ENCODE peak calls at places on chromosomes 12 and 14, in seven cellular contexts. D is astrocyte of the spinal cord, W is pancreas, T is lower lobe of right lung, H is AG04449, I is fibroblast of lung, P is A673. X is an unnamed sample.

GRCh38 chr12:113818833-113819232 is 147.3 kb downstream of the RBM19 start:
- DNase-seq in D (no peak), T (no peak), I (no peak), P (peak), W (no peak), H (no peak), X (peak)

GRCh38 chr12:94149781-94150482 is 1.6 kb downstream of the PLXNC1 start:
- DNase-seq in T (peak), P (no peak), W (no peak), H (no peak), D (no peak), I (peak), X (no peak)

GRCh38 chr12:93368766-93369165 is 9.0 kb upstream of the NUDT4 start:
- DNase-seq in I (no peak), H (no peak), P (no peak), D (no peak), T (no peak), W (no peak), X (no peak)

GRCh38 chr12:102372112-102372511 is 108.3 kb downstream of the IGF1 start:
- DNase-seq in D (no peak), T (no peak), W (no peak), I (peak), H (no peak), P (no peak), X (peak)

GRCh38 chr12:53170876-53171724 is 9.4 kb upstream of the ZNF740 start:
- DNase-seq in W (peak), P (no peak), H (no peak), T (no peak), D (no peak), I (no peak), X (no peak)

GRCh38 chr12:104218935-104219334 is 3.4 kb downstream of the TXNRD1 start:
- DNase-seq in T (no peak), W (no peak), P (no peak), H (no peak), D (peak), I (peak), X (peak)

GRCh38 chr12:57839996-57840395 is 6.5 kb downstream of the CTDSP2 start:
- DNase-seq in P (no peak), D (no peak), W (no peak), H (no peak), T (no peak), I (no peak), X (no peak)

GRCh38 chr12:26062566-26062965 is 62.3 kb downstream of the BHLHE41 start:
- DNase-seq in P (peak), T (no peak), D (peak), W (no peak), H (no peak), I (peak), X (peak)

GRCh38 chr12:2264622-2265306 is 212.0 kb downstream of the CACNA1C start:
- DNase-seq in T (no peak), H (peak), I (peak), W (no peak), P (no peak), D (peak), X (peak)

GRCh38 chr14:67942311-67942710 is 122.7 kb downstream of the RAD51B start:
- DNase-seq in I (peak), D (no peak), P (no peak), T (no peak), H (no peak), W (no peak), X (peak)

GRCh38 chr12:3405821-3406220 is 85.2 kb upstream of the PRMT8 start:
- DNase-seq in W (no peak), I (no peak), P (no peak), D (no peak), T (no peak), H (no peak), X (no peak)

GRCh38 chr12:80936642-80937390 is 918 bp downstream of the LIN7A start:
- DNase-seq in W (peak), I (peak), D (peak), P (peak), T (peak), H (no peak), X (peak)

GRCh38 chr14:73369433-73369832 is 88.9 kb downstream of the NUMB start:
- DNase-seq in H (no peak), T (no peak), D (no peak), P (no peak), W (no peak), I (no peak), X (no peak)

GRCh38 chr14:81384900-81385299 is 15.2 kb downstream of the STON2 start:
- DNase-seq in W (no peak), D (peak), T (no peak), I (peak), P (peak), H (no peak), X (peak)

GRCh38 chr14:65332141-65332871 is 80.2 kb upstream of the FUT8 start:
- DNase-seq in P (no peak), I (no peak), W (no peak), D (no peak), T (no peak), H (no peak), X (no peak)

GRCh38 chr12:73817161-73817560 is 720.5 kb upstream of the ATXN7L3B start:
- DNase-seq in P (no peak), H (no peak), T (no peak), W (no peak), I (no peak), D (no peak), X (no peak)

GRCh38 chr14:41993687-41994086 is 387.0 kb downstream of the LRFN5 start:
- DNase-seq in W (no peak), D (no peak), T (no peak), I (no peak), H (no peak), P (no peak), X (no peak)

GRCh38 chr14:99595034-99595433 is 9.0 kb downstream of the CCDC85C start:
- DNase-seq in D (no peak), P (no peak), T (no peak), W (no peak), I (no peak), H (no peak), X (no peak)

DNA sequence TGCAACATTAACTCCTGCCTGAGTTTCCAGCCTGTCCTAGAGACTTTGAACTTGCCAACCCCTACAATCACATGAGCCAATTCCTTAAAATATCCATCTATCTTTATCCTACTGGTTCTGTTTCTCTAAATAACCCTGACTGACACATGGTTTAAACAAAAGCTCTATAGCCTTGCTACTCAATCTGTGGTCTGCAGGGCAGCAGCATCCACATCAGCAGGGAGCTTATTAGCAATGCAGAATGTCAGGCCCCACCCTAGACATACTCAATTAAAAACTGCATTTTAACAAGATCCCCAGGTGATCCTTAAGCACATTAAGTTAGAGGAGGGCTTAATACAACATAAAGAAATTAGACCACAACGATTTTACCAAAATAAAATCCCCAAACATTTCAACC is 108.3 kb upstream of the CPSF6 start:
- DNase-seq in H (no peak), D (no peak), T (no peak), W (no peak), I (no peak), P (no peak), X (no peak)
- H3K4me3 ChIP-seq in H (no peak), D (no peak), T (no peak), W (no peak), I (no peak), P (no peak), X (no peak)

GRCh38 chr14:103630364-103631108 is 1.5 kb downstream of the KLC1 start:
- DNase-seq in D (peak), H (no peak), P (no peak), W (no peak), I (no peak), T (no peak), X (peak)

GRCh38 chr14:103629503-103630121 is 601 bp downstream of the KLC1 start:
- DNase-seq in I (no peak), T (peak), P (peak), W (peak), D (no peak), H (no peak), X (peak)

GRCh38 chr14:103628221-103628683 is 759 bp upstream of the KLC1 start:
- DNase-seq in D (peak), P (no peak), W (peak), T (peak), I (peak), H (no peak), X (peak)

GRCh38 chr14:103627073-103628025 is 1.7 kb upstream of the KLC1 start:
- DNase-seq in W (no peak), H (no peak), I (no peak), P (no peak), D (no peak), T (no peak), X (no peak)

GRCh38 chr14:103628684-103629502 is at the start of gene KLC1:
- DNase-seq in I (peak), P (peak), H (no peak), T (peak), D (peak), W (peak), X (peak)
- TF ChIP-seq CTCF in I (no peak), P (no peak), H (peak), T (no peak), D (no peak), W (no peak), X (no peak)

DNA sequence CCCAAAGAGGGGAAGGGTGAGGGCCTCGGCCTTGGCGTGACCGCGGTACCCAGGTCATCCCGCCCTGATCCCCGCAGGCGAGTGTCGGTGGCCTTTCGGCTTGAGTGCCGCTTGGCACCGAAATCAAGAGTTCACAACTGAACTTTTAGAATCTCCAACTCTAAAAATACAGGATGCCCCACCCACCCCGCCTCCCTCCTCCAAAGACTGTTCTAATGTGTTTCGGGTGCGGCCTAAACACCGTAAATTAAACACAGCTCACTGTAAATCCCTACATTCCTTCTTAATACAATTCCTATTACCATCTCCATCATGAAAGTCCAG is 11.4 kb downstream of the SCNN1A start:
- DNase-seq in T (no peak), D (no peak), I (no peak), H (no peak), W (no peak), P (no peak), X (no peak)
- H3K4me3 ChIP-seq in T (peak), D (no peak), I (no peak), H (peak), W (peak), P (no peak), X (peak)

DNA sequence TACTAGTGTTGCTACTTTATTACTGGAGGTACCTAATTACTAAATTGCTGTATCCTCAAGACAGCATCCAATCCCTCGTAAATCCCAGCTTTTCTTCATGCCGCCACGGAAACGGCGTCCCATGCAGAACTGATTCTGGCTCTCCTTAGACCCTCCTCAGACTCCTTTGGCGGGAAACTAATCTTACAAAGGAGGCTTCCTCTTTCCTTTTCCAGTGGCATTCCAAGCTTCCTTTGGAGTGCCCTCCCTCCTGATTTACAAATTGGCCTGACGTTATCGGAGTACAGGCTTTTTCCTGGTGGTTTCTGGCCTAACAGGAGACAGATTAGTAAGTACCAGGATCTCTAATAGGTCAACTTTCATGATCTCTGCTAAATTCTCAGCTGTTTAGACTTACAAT is 1.4 kb upstream of the ZDHHC17 start:
- DNase-seq in D (no peak), W (no peak), H (no peak), P (peak), I (no peak), T (no peak), X (no peak)
- TF ChIP-seq CTCF in D (no peak), W (no peak), H (no peak), P (no peak), I (no peak), T (no peak), X (no peak)

DNA sequence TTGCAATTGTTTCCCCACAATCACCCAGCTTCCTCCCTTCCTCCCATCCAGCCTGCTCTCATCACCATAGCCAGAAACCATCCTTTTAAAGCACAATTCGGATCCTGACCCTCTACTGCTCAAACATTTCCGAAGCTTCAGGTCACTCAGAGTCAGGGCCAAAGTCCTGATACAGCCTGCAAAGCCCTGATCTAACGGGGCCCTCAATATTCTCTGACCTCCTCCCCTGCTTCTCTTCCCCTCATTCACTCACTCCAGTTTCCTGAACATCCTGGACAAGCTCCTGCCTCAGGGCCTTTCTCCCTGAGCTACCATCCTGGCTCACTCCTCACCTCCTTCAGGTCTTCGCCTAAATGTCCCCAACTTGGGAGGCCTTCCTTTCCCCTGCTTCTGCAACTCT is 46.1 kb downstream of the PITPNM2 start:
- DNase-seq in I (no peak), W (no peak), H (no peak), T (no peak), P (no peak), D (no peak), X (no peak)
- H3K4me3 ChIP-seq in I (no peak), W (no peak), H (no peak), T (peak), P (no peak), D (no peak), X (no peak)

GRCh38 chr14:75409425-75410205 is 18.2 kb upstream of the JDP2 start:
- DNase-seq in I (no peak), T (no peak), D (no peak), P (no peak), H (no peak), W (no peak), X (no peak)

GRCh38 chr14:75402867-75403413 is 24.9 kb upstream of the JDP2 start:
- DNase-seq in P (no peak), D (no peak), T (no peak), W (no peak), H (no peak), I (no peak), X (no peak)

GRCh38 chr14:75406102-75406501 is 21.7 kb upstream of the JDP2 start:
- DNase-seq in H (no peak), I (no peak), P (no peak), T (no peak), W (no peak), D (no peak), X (no peak)

GRCh38 chr14:75401356-75401755 is 26.5 kb upstream of the JDP2 start:
- DNase-seq in I (peak), D (peak), T (no peak), W (no peak), H (no peak), P (peak), X (no peak)

GRCh38 chr14:75404843-75405242 is 23.0 kb upstream of the JDP2 start:
- DNase-seq in I (no peak), H (no peak), W (no peak), T (no peak), D (no peak), P (no peak), X (no peak)
- TF ChIP-seq CTCF in I (no peak), H (no peak), W (no peak), T (no peak), D (no peak), P (no peak), X (no peak)

GRCh38 chr12:69415471-69416275 is 54.5 kb upstream of the FRS2 start:
- DNase-seq in W (peak), I (peak), D (peak), H (peak), P (peak), T (no peak), X (peak)
- H3K4me3 ChIP-seq in W (no peak), I (no peak), D (no peak), H (no peak), P (no peak), T (peak), X (no peak)

GRCh38 chr12:51813931-51814310 is 34.6 kb downstream of the FIGNL2 start:
- DNase-seq in D (no peak), H (no peak), I (no peak), T (no peak), W (no peak), P (no peak), X (no peak)

GRCh38 chr12:51818086-51818485 is 30.4 kb downstream of the FIGNL2 start:
- DNase-seq in D (no peak), T (no peak), H (no peak), W (no peak), P (no peak), I (no peak), X (no peak)

GRCh38 chr12:51814311-51815088 is 34.0 kb downstream of the FIGNL2 start:
- DNase-seq in I (peak), T (peak), W (peak), H (no peak), D (peak), P (peak), X (peak)

GRCh38 chr12:51817027-51817953 is 31.2 kb downstream of the FIGNL2 start:
- DNase-seq in T (no peak), D (no peak), P (no peak), I (no peak), W (no peak), H (no peak), X (no peak)

DNA sequence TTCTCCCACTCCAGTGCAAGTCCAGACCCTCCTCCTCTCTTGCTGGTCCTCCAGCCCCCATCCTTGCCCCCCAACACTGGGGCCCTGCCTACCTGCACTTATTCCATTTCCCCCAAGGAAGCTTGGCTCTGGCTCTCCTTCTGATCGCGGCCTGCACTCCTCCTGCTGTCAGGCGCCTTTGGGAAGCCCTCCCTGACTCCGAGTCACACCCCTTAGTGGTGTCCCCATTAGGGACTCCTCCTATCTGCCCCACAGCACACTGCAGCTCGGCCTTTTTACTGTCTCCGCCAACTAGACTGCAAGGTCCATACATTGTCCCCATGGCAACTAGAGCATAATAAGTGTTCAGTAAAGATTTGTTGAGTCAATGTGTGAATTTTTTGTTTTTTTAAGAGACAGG is 32.9 kb downstream of the FIGNL2 start:
- DNase-seq in P (no peak), W (no peak), D (no peak), T (no peak), I (no peak), H (no peak), X (no peak)
- TF ChIP-seq CTCF in P (no peak), W (no peak), D (no peak), T (no peak), I (no peak), H (no peak), X (no peak)

DNA sequence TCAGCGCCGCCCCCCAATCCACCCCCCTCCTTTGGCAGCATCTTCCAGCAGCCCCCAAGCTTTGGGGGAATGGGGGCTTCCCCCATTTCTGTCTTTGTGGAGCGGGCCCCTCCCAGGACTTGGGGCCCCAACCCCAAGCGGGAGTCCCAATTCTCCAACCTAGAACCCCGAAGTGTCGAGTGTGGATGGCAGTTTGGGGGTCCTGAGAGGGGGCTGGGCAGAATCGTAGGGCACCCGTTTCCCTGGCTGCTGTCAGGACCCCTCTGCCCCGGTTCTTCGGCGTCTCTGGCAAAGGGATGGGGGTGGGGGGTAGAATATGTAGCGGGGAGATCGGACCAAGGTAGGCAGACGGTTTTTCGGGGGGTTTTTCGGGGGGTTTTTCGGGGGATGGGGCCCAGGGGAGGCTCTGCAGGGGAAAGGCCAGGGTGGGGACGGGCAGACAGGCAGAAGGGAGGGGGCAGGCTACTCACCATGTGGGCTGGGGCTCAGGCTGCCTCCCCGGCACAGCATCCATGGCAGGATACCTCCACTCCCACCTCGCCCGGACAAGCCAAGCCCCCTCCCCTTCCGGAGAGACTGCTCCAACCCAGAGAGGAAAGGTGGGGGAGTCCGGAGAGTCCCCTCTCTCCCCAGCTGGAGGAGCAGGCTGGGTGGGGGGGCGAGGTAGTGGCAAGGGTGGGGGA is 739 bp downstream of the JPH4 start:
- DNase-seq in I (no peak), P (no peak), T (no peak), W (no peak), H (no peak), D (no peak), X (no peak)
- H3K4me3 ChIP-seq in I (no peak), P (no peak), T (peak), W (no peak), H (no peak), D (no peak), X (no peak)

X was measured in foreskin fibroblast.